ENCODE peak calls at places on chromosome 1, in six cellular contexts. One of them, this sample, is unnamed.
A peak's percentile ranks its signal among the peaks of the same experiment; 100 is the strongest.

GRCh38 chr1:31637915-31638673 is 6.6 kb downstream of the PEF1 start:
- DNase-seq in AG10803: no peak
- DNase-seq in IMR-90: no peak
- DNase-seq in RWPE2: no peak
- DNase-seq in heart right ventricle: no peak
- DNase-seq in cardiac muscle cell: no peak
- DNase-seq in this sample: no peak

GRCh38 chr1:40114400-40114799 is 17.3 kb upstream of the PPT1 start:
- DNase-seq in AG10803: no peak
- DNase-seq in IMR-90: no peak
- DNase-seq in RWPE2: no peak
- DNase-seq in cardiac muscle cell: no peak
- DNase-seq in heart right ventricle: no peak
- DNase-seq in this sample: no peak

GRCh38 chr1:155192346-155193274 is 15.1 kb downstream of the THBS3 start:
- DNase-seq in cardiac muscle cell: no peak
- DNase-seq in heart right ventricle: no peak
- DNase-seq in AG10803: no peak
- DNase-seq in IMR-90: no peak
- DNase-seq in RWPE2: no peak
- DNase-seq in this sample: peak; percentile 68

GRCh38 chr1:219876798-219877209 is 51.6 kb downstream of the SLC30A10 start:
- DNase-seq in cardiac muscle cell: no peak
- DNase-seq in AG10803: no peak
- DNase-seq in RWPE2: no peak
- DNase-seq in heart right ventricle: no peak
- DNase-seq in IMR-90: no peak
- DNase-seq in this sample: peak; percentile 3

GRCh38 chr1:52007228-52008073 is 17.0 kb upstream of the RAB3B start:
- DNase-seq in IMR-90: no peak
- DNase-seq in RWPE2: no peak
- DNase-seq in AG10803: peak; percentile 52
- DNase-seq in cardiac muscle cell: no peak
- DNase-seq in heart right ventricle: no peak
- DNase-seq in this sample: no peak

GRCh38 chr1:43763497-43763973 is 56.2 kb downstream of the ST3GAL3 start:
- DNase-seq in RWPE2: peak; percentile 64
- DNase-seq in IMR-90: peak; percentile 93
- DNase-seq in cardiac muscle cell: peak; percentile 87
- DNase-seq in heart right ventricle: no peak
- DNase-seq in AG10803: peak; percentile 89
- DNase-seq in this sample: peak; percentile 67

GRCh38 chr1:57131701-57132394 is 166.0 kb upstream of the C8B start:
- DNase-seq in heart right ventricle: no peak
- DNase-seq in RWPE2: no peak
- DNase-seq in IMR-90: peak; percentile 30
- DNase-seq in cardiac muscle cell: no peak
- DNase-seq in AG10803: peak; percentile 74
- DNase-seq in this sample: no peak

GRCh38 chr1:12143631-12144155 is 23.1 kb upstream of the TNFRSF1B start:
- DNase-seq in heart right ventricle: peak; percentile 74
- DNase-seq in AG10803: peak; percentile 99
- DNase-seq in cardiac muscle cell: no peak
- DNase-seq in RWPE2: peak; percentile 92
- DNase-seq in IMR-90: peak; percentile 98
- DNase-seq in this sample: no peak

GRCh38 chr1:41073971-41074370 is 52.4 kb upstream of the SLFNL1 start:
- DNase-seq in heart right ventricle: no peak
- DNase-seq in IMR-90: peak; percentile 79
- DNase-seq in cardiac muscle cell: no peak
- DNase-seq in RWPE2: no peak
- DNase-seq in AG10803: peak; percentile 57
- DNase-seq in this sample: no peak

GRCh38 chr1:179812501-179813292 is 64.9 kb downstream of the TOR1AIP2 start:
- DNase-seq in IMR-90: peak; percentile 19
- DNase-seq in RWPE2: no peak
- DNase-seq in cardiac muscle cell: no peak
- DNase-seq in heart right ventricle: no peak
- DNase-seq in AG10803: no peak
- DNase-seq in this sample: no peak

GRCh38 chr1:93716974-93717373 is 35.3 kb upstream of the BCAR3 start:
- DNase-seq in RWPE2: no peak
- DNase-seq in heart right ventricle: no peak
- DNase-seq in AG10803: no peak
- DNase-seq in cardiac muscle cell: no peak
- DNase-seq in IMR-90: peak; percentile 53
- DNase-seq in this sample: peak; percentile 63

GRCh38 chr1:25875154-25875855 is at the start of gene PAQR7:
- DNase-seq in cardiac muscle cell: peak; percentile 84
- DNase-seq in AG10803: peak; percentile 76
- DNase-seq in RWPE2: no peak
- DNase-seq in IMR-90: peak; percentile 70
- DNase-seq in heart right ventricle: peak; percentile 76
- DNase-seq in this sample: peak; percentile 77

GRCh38 chr1:8727809-8728213 is 89.6 kb downstream of the RERE start:
- DNase-seq in IMR-90: no peak
- DNase-seq in heart right ventricle: peak; percentile 41
- DNase-seq in cardiac muscle cell: no peak
- DNase-seq in RWPE2: no peak
- DNase-seq in AG10803: peak; percentile 64
- DNase-seq in this sample: no peak

GRCh38 chr1:73044241-73044640 is 761.9 kb upstream of the NEGR1 start:
- DNase-seq in AG10803: no peak
- DNase-seq in RWPE2: no peak
- DNase-seq in cardiac muscle cell: no peak
- DNase-seq in IMR-90: no peak
- DNase-seq in heart right ventricle: no peak
- DNase-seq in this sample: no peak

GRCh38 chr1:30283199-30283962 is 440.0 kb downstream of the MATN1 start:
- DNase-seq in RWPE2: no peak
- DNase-seq in IMR-90: no peak
- DNase-seq in cardiac muscle cell: no peak
- DNase-seq in AG10803: no peak
- DNase-seq in heart right ventricle: no peak
- DNase-seq in this sample: no peak

GRCh38 chr1:89754518-89754917 is 66.3 kb upstream of the LRRC8D start:
- DNase-seq in heart right ventricle: no peak
- DNase-seq in cardiac muscle cell: no peak
- DNase-seq in IMR-90: peak; percentile 63
- DNase-seq in RWPE2: no peak
- DNase-seq in AG10803: peak; percentile 70
- DNase-seq in this sample: no peak

GRCh38 chr1:206609229-206609991 is 2.9 kb downstream of the EIF2D start:
- DNase-seq in heart right ventricle: no peak
- DNase-seq in RWPE2: no peak
- DNase-seq in AG10803: peak; percentile 25
- DNase-seq in IMR-90: no peak
- DNase-seq in cardiac muscle cell: no peak
- DNase-seq in this sample: peak; percentile 42

GRCh38 chr1:40372658-40373322 is 737 bp upstream of the SMAP2 start:
- DNase-seq in RWPE2: no peak
- DNase-seq in cardiac muscle cell: no peak
- DNase-seq in IMR-90: no peak
- DNase-seq in heart right ventricle: no peak
- DNase-seq in AG10803: no peak
- DNase-seq in this sample: no peak

GRCh38 chr1:30507391-30508174 is 215.8 kb downstream of the MATN1 start:
- DNase-seq in RWPE2: no peak
- DNase-seq in AG10803: no peak
- DNase-seq in heart right ventricle: no peak
- DNase-seq in cardiac muscle cell: no peak
- DNase-seq in IMR-90: no peak
- DNase-seq in this sample: no peak

GRCh38 chr1:159089184-159089791 is 12.7 kb upstream of the AIM2 start:
- DNase-seq in RWPE2: no peak
- DNase-seq in cardiac muscle cell: no peak
- DNase-seq in heart right ventricle: no peak
- DNase-seq in AG10803: no peak
- DNase-seq in IMR-90: no peak
- DNase-seq in this sample: no peak
- TF ChIP-seq CTCF in RWPE2: peak; percentile 24
- TF ChIP-seq CTCF in cardiac muscle cell: peak; percentile 39
- TF ChIP-seq CTCF in heart right ventricle: peak; percentile 63
- TF ChIP-seq CTCF in AG10803: peak; percentile 34
- TF ChIP-seq CTCF in IMR-90: peak; percentile 21
- TF ChIP-seq CTCF in this sample: peak; percentile 83

DNA sequence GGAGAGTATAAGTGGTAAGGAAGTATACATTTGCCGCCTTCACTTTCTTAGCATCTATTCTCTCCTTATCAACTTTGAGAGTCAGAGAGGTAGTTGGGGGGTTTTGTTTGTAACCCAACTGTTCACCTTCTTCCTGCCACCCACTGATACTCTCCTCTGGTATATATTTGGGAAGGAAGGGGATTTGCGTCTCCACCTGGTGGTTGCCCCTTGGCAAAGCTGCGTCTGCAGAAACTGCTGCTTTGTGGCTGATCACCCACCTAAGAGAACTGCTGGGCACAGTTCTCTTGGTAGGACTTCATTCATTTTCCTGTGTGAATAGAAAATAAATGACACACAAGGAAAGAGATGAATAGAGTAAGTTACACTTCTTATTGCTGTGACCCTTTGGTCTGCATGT is 87.0 kb downstream of the SYT14 start:
- DNase-seq in cardiac muscle cell: no peak
- DNase-seq in heart right ventricle: no peak
- DNase-seq in IMR-90: no peak
- DNase-seq in AG10803: no peak
- DNase-seq in RWPE2: no peak
- DNase-seq in this sample: no peak
- TF ChIP-seq CTCF in cardiac muscle cell: no peak
- TF ChIP-seq CTCF in heart right ventricle: no peak
- TF ChIP-seq CTCF in IMR-90: no peak
- TF ChIP-seq CTCF in AG10803: no peak
- TF ChIP-seq CTCF in RWPE2: no peak
- TF ChIP-seq CTCF in this sample: no peak

GRCh38 chr1:107622975-107623374 is 342.0 kb downstream of the VAV3 start:
- DNase-seq in RWPE2: no peak
- DNase-seq in cardiac muscle cell: no peak
- DNase-seq in AG10803: peak; percentile 60
- DNase-seq in heart right ventricle: no peak
- DNase-seq in IMR-90: peak; percentile 23
- DNase-seq in this sample: peak; percentile 8

GRCh38 chr1:107618539-107618938 is 346.4 kb downstream of the VAV3 start:
- DNase-seq in heart right ventricle: no peak
- DNase-seq in RWPE2: no peak
- DNase-seq in IMR-90: no peak
- DNase-seq in AG10803: no peak
- DNase-seq in cardiac muscle cell: no peak
- DNase-seq in this sample: no peak

GRCh38 chr1:107623431-107623830 is 341.5 kb downstream of the VAV3 start:
- DNase-seq in RWPE2: no peak
- DNase-seq in heart right ventricle: no peak
- DNase-seq in cardiac muscle cell: no peak
- DNase-seq in IMR-90: no peak
- DNase-seq in AG10803: no peak
- DNase-seq in this sample: no peak

GRCh38 chr1:107622540-107622939 is 342.4 kb downstream of the VAV3 start:
- DNase-seq in IMR-90: no peak
- DNase-seq in heart right ventricle: no peak
- DNase-seq in RWPE2: no peak
- DNase-seq in AG10803: no peak
- DNase-seq in cardiac muscle cell: no peak
- DNase-seq in this sample: no peak

DNA sequence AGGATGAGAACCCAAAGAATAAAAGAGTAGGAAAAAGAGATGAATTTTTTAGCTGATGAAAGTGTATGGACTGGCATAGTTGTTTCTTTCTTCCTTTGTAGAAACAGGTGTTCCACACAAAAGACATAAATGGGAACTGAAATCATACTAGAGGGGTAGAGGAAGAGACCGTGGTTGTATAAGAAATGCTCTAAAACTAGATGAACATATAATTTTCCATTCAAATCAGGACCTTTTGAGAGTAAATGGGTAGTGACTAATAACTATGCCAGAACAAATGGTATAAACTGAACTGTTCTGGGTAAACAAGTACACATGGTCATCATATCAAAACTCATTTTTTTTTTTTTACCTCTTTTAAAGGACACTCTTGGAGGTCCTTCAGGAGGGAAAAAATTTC is 344.2 kb downstream of the VAV3 start:
- DNase-seq in AG10803: no peak
- DNase-seq in IMR-90: no peak
- DNase-seq in heart right ventricle: no peak
- DNase-seq in RWPE2: no peak
- DNase-seq in cardiac muscle cell: no peak
- DNase-seq in this sample: no peak
- TF ChIP-seq CTCF in AG10803: no peak
- TF ChIP-seq CTCF in IMR-90: no peak
- TF ChIP-seq CTCF in heart right ventricle: no peak
- TF ChIP-seq CTCF in RWPE2: no peak
- TF ChIP-seq CTCF in cardiac muscle cell: no peak
- TF ChIP-seq CTCF in this sample: no peak

GRCh38 chr1:59149435-59149834 is 147.5 kb upstream of the FGGY start:
- DNase-seq in RWPE2: no peak
- DNase-seq in heart right ventricle: no peak
- DNase-seq in IMR-90: no peak
- DNase-seq in AG10803: no peak
- DNase-seq in cardiac muscle cell: no peak
- DNase-seq in this sample: no peak

GRCh38 chr1:59144959-59145358 is 151.9 kb upstream of the FGGY start:
- DNase-seq in heart right ventricle: no peak
- DNase-seq in AG10803: no peak
- DNase-seq in cardiac muscle cell: no peak
- DNase-seq in RWPE2: no peak
- DNase-seq in IMR-90: no peak
- DNase-seq in this sample: no peak

GRCh38 chr1:59143824-59144223 is 153.1 kb upstream of the FGGY start:
- DNase-seq in RWPE2: no peak
- DNase-seq in IMR-90: peak; percentile 41
- DNase-seq in cardiac muscle cell: peak; percentile 12
- DNase-seq in heart right ventricle: no peak
- DNase-seq in AG10803: peak; percentile 77
- DNase-seq in this sample: no peak

GRCh38 chr1:59146056-59146455 is 150.8 kb upstream of the FGGY start:
- DNase-seq in IMR-90: no peak
- DNase-seq in RWPE2: no peak
- DNase-seq in heart right ventricle: no peak
- DNase-seq in cardiac muscle cell: no peak
- DNase-seq in AG10803: no peak
- DNase-seq in this sample: no peak

DNA sequence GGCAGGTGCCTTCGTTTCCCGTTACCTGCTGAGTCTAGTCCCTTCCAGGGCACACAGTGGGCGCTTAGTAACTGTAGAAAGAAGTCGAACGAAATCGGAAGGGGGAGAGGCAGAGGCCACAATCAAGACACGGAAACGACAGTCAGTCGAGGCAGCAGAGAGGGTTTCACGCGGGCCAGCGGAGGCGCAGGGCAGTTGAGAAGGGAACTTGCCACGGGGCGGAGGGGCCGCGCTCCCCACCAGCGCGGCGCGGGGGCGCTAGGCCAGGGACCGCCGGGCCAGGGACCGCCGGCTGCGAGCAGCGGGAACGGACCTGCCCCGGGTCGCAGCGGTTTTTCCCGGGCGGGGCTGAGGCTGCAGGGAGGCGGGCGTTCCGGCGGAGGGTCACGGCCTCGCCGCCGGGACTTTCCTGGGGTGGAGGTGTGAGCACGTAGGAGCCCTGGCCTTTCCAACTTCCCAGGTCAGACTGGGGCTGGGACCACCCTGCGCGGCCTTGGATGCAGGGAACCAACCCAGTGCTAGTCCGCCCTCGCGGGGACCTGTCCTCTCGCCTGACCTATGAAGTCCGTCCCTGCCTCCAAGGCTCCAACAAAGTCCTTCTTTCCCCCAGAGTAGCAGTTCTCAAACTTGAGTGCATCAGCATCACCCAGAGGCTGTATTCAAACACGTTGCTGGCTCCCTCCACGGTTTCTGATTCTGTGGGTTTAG is 150.1 kb upstream of the FGGY start:
- DNase-seq in heart right ventricle: peak; percentile 71
- DNase-seq in RWPE2: peak; percentile 55
- DNase-seq in AG10803: peak; percentile 63
- DNase-seq in IMR-90: peak; percentile 28
- DNase-seq in cardiac muscle cell: peak; percentile 52
- DNase-seq in this sample: peak; percentile 63
- TF ChIP-seq CTCF in heart right ventricle: peak; percentile 29
- TF ChIP-seq CTCF in RWPE2: no peak
- TF ChIP-seq CTCF in AG10803: peak; percentile 49
- TF ChIP-seq CTCF in IMR-90: peak; percentile 16
- TF ChIP-seq CTCF in cardiac muscle cell: peak; percentile 20
- TF ChIP-seq CTCF in this sample: no peak

This sample was measured in activated CD8-positive, alpha-beta T cell treated with anti-CD3 and anti-CD28 coated beads for 36 hours.